ENCODE peak calls at places on chromosomes 5 and 9, in four cellular contexts. Z, R, D and O are unnamed samples.

GRCh38 chr5:96124589-96124988 is 162.9 kb upstream of the ELL2 start:
- DNase-seq in Z (no peak), R (no peak), D (no peak), O (no peak)

GRCh38 chr9:90287567-90288274 is 354.9 kb downstream of the DIRAS2 start:
- DNase-seq in Z (no peak), R (peak; percentile 39), D (no peak), O (peak; percentile 5)

GRCh38 chr9:5922192-5922591 is 31.5 kb downstream of the MLANA start:
- DNase-seq in Z (no peak), R (no peak), D (no peak), O (no peak)

GRCh38 chr9:15711531-15712295 is 158.9 kb downstream of the CCDC171 start:
- DNase-seq in Z (no peak), R (no peak), D (no peak), O (no peak)

GRCh38 chr9:77000330-77000729 is 19.1 kb upstream of the FOXB2 start:
- DNase-seq in Z (peak; percentile 55), R (no peak), D (no peak), O (no peak)

GRCh38 chr9:36401179-36401740 is 1.2 kb upstream of the RNF38 start:
- DNase-seq in Z (peak; percentile 84), R (peak; percentile 79), D (peak; percentile 71), O (no peak)

GRCh38 chr5:50807661-50808060 is 141.2 kb downstream of the PARP8 start:
- DNase-seq in Z (no peak), R (no peak), D (no peak), O (no peak)

GRCh38 chr5:1074816-1075554 is 36.9 kb downstream of the SLC12A7 start:
- DNase-seq in Z (no peak), R (no peak), D (no peak), O (no peak)

GRCh38 chr5:109823597-109823996 is 133.9 kb downstream of the MAN2A1 start:
- DNase-seq in Z (no peak), R (no peak), D (no peak), O (no peak)

GRCh38 chr9:8255852-8256251 is 456.3 kb upstream of the DMAC1 start:
- DNase-seq in Z (no peak), R (no peak), D (no peak), O (no peak)

GRCh38 chr5:79269733-79270166 is 33.8 kb downstream of the JMY start:
- DNase-seq in Z (no peak), R (no peak), D (no peak), O (no peak)

GRCh38 chr9:2117527-2117926 is 102.4 kb downstream of the SMARCA2 start:
- DNase-seq in Z (no peak), R (no peak), D (no peak), O (no peak)

GRCh38 chr5:92017786-92018185 is 634.7 kb upstream of the ARRDC3 start:
- DNase-seq in Z (no peak), R (no peak), D (no peak), O (no peak)

GRCh38 chr5:72377920-72378635 is 57.9 kb downstream of the PTCD2 start:
- DNase-seq in Z (no peak), R (no peak), D (no peak), O (peak; percentile 5)

GRCh38 chr9:80699551-80699998 is 989.8 kb downstream of the TLE1 start:
- DNase-seq in Z (peak; percentile 6), R (no peak), D (no peak), O (no peak)

GRCh38 chr5:15794117-15794985 is 294.4 kb downstream of the FBXL7 start:
- DNase-seq in Z (no peak), R (no peak), D (no peak), O (no peak)

GRCh38 chr5:166639151-166639550 is 1652.3 kb upstream of the WWC1 start:
- DNase-seq in Z (no peak), R (no peak), D (no peak), O (no peak)

GRCh38 chr9:91758491-91758981 is 191.5 kb downstream of the ROR2 start:
- DNase-seq in Z (peak; percentile 90), R (peak; percentile 54), D (peak; percentile 71), O (peak; percentile 39)

GRCh38 chr9:34506623-34507022 is 16.2 kb downstream of the ENHO start:
- DNase-seq in Z (no peak), R (no peak), D (no peak), O (no peak)

GRCh38 chr9:87515086-87515485 is 17.4 kb downstream of the DAPK1 start:
- DNase-seq in Z (no peak), R (no peak), D (no peak), O (no peak)

GRCh38 chr5:2143088-2143487 is 260.4 kb upstream of the IRX4 start:
- DNase-seq in Z (no peak), R (no peak), D (no peak), O (no peak)

GRCh38 chr9:120928720-120929389 is 2.3 kb upstream of the TRAF1 start:
- DNase-seq in Z (peak; percentile 76), R (peak; percentile 88), D (peak; percentile 84), O (peak; percentile 77)

GRCh38 chr5:66894480-66895240 is 298.5 kb downstream of the MAST4 start:
- DNase-seq in Z (no peak), R (no peak), D (no peak), O (no peak)

GRCh38 chr9:85230081-85230480 is 511.7 kb downstream of the AGTPBP1 start:
- DNase-seq in Z (no peak), R (no peak), D (no peak), O (no peak)

GRCh38 chr9:135925496-135926133 is 18.3 kb upstream of the CAMSAP1 start:
- DNase-seq in Z (no peak), R (no peak), D (no peak), O (no peak)

GRCh38 chr5:124477002-124477546 is 269.4 kb downstream of the ZNF608 start:
- DNase-seq in Z (peak; percentile 28), R (no peak), D (no peak), O (no peak)

GRCh38 chr9:111821006-111821528 is 26.3 kb upstream of the SHOC1 start:
- DNase-seq in Z (no peak), R (no peak), D (no peak), O (no peak)

GRCh38 chr5:1736889-1737711 is 62.5 kb downstream of the MRPL36 start:
- DNase-seq in Z (peak; percentile 56), R (no peak), D (no peak), O (no peak)

GRCh38 chr9:117957267-117957666 is 253.1 kb downstream of the TLR4 start:
- DNase-seq in Z (no peak), R (no peak), D (no peak), O (no peak)

GRCh38 chr9:17470449-17470848 is 108.4 kb upstream of the SH3GL2 start:
- DNase-seq in Z (no peak), R (no peak), D (no peak), O (no peak)

GRCh38 chr9:92963831-92964606 is 16.7 kb downstream of the FGD3 start:
- DNase-seq in Z (no peak), R (peak; percentile 59), D (peak; percentile 38), O (no peak)

GRCh38 chr5:2801602-2802525 is 50.4 kb upstream of the IRX2 start:
- DNase-seq in Z (no peak), R (no peak), D (no peak), O (no peak)

GRCh38 chr5:74241751-74242140 is 398.8 kb downstream of the ENC1 start:
- DNase-seq in Z (peak; percentile 36), R (no peak), D (no peak), O (no peak)

GRCh38 chr5:155554500-155554899 is 540.9 kb downstream of the KIF4B start:
- DNase-seq in Z (peak; percentile 24), R (no peak), D (no peak), O (no peak)

GRCh38 chr9:98652741-98653140 is 56.0 kb downstream of the GABBR2 start:
- DNase-seq in Z (no peak), R (no peak), D (no peak), O (no peak)

GRCh38 chr5:138900281-138900965 is 25.3 kb upstream of the LRRTM2 start:
- DNase-seq in Z (no peak), R (no peak), D (no peak), O (no peak)

GRCh38 chr5:159202151-159202550 is 7.2 kb downstream of the RNF145 start:
- DNase-seq in Z (no peak), R (no peak), D (no peak), O (no peak)
- H3K4me1 ChIP-seq in Z (peaks cover 11% of the 10 kb centered on the region), R (peaks cover 23% of the 10 kb centered on the region), D (no peaks in the 10 kb centered on the region), O (no peaks in the 10 kb centered on the region)

GRCh38 chr9:131721096-131721495 is 18.8 kb downstream of the RAPGEF1 start:
- DNase-seq in Z (no peak), R (no peak), D (no peak), O (no peak)
- H3K4me1 ChIP-seq in Z (no peaks in the 10 kb centered on the region), R (no peaks in the 10 kb centered on the region), D (no peaks in the 10 kb centered on the region), O (no peaks in the 10 kb centered on the region)

DNA sequence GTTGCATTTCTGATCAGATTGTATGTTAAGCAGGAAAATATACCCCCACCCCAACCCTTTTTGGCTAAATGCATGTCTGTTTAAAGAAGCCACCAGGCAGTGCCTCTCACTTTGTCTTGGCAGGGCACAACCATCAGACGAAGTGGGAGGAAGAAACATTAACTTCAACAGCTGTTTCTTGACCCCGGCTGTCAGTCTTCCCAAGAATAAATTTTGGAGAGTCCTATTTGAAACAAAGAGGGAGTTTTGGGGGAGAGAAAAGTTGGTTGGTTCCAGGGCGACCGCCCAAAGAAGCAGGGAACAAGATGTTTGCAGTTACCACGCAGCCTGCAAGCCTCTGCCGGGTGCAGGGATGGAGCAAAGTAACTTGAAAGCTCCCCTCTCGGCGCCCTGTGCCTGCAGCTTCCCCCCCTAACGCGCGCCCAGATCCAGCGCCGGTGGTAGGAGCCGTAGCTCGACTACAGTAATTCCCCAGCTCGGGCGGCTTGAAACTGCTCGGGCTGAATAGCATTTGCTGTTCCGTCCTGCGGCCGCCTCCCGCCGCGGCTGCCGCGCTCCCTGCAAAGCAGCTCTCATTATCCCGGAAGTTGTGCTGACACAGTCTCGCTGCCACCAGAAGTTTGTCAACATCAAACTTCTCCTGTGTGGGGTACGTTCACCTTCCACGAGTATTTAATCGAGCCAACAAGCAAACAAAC is 100.7 kb upstream of the SSBP2 start:
- DNase-seq in Z (peak; percentile 98), R (peak; percentile 97), D (peak; percentile 97), O (peak; percentile 97)
- H3K4me1 ChIP-seq in Z (peaks cover 65% of the 10 kb centered on the region), R (peaks cover 15% of the 10 kb centered on the region), D (peaks cover 13% of the 10 kb centered on the region), O (peaks cover 30% of the 10 kb centered on the region)

GRCh38 chr9:95085861-95086563 is 231.5 kb downstream of the FANCC start:
- DNase-seq in Z (no peak), R (no peak), D (no peak), O (no peak)
- H3K4me1 ChIP-seq in Z (no peaks in the 10 kb centered on the region), R (peaks cover 21% of the 10 kb centered on the region), D (no peaks in the 10 kb centered on the region), O (peaks cover 24% of the 10 kb centered on the region)

GRCh38 chr5:143314664-143315063 is 88.8 kb downstream of the NR3C1 start:
- DNase-seq in Z (no peak), R (no peak), D (no peak), O (no peak)
- H3K4me1 ChIP-seq in Z (no peaks in the 10 kb centered on the region), R (no peaks in the 10 kb centered on the region), D (no peaks in the 10 kb centered on the region), O (peaks cover 42% of the 10 kb centered on the region)

DNA sequence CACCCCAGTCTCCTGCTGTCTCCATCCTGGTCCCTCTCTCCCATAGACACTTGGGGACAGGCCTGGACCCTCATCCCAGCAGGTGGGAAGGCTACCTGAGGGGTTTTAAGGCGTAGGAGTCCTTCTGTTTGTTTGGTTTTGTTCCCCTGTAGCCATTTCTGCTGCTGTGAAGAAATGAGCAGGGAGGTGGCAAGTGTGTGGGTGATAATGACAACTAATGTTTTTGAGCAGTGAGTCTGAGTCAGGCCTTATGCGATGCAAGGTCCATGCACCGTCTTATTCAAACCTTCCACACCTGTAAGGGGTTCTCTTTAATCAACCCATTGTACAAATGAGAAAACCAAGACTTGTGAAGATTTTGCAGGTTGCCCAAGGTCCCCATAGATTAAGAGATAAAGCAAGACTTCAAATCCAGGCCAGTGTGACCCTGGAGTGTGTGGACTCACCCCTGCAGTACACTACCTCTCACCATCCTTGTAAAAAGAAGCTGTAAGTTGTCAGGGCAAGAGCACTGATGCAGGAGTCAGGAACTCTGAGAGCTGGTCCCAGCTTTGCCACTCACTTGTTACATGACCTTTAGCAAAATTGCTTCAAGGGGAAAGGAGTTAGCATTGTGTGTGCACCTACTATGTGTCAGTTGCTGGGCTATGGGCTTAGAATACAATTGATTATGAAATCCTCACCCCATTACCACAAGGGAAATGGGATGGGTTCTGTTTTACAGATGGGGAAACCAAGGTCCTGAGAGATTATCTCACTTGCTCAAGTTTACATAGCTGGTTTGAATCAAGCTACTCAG is 7.6 kb downstream of the PCDH12 start:
- DNase-seq in Z (no peak), R (no peak), D (no peak), O (no peak)
- H3K4me1 ChIP-seq in Z (peaks cover 16% of the 10 kb centered on the region), R (no peaks in the 10 kb centered on the region), D (no peaks in the 10 kb centered on the region), O (no peaks in the 10 kb centered on the region)